ENCODE peak calls at places on chromosomes 1 and 21, in six cellular contexts. L is cardiac muscle cell, J is left ventricle myocardium inferior, O is lower lobe of right lung, Q is heart right ventricle, D is gastrocnemius medialis. S is an unnamed sample.

GRCh38 chr1:37020653-37021277 is 13.6 kb downstream of the GRIK3 start:
- DNase-seq in D (no peak), L (no peak), Q (no peak), O (no peak), J (no peak), S (no peak)

GRCh38 chr1:230753586-230754251 is 6.5 kb downstream of the CAPN9 start:
- DNase-seq in J (peak; percentile 41), Q (peak; percentile 52), D (no peak), O (no peak), L (peak; percentile 71), S (no peak)

GRCh38 chr1:43107664-43108063 is 64.4 kb downstream of the EBNA1BP2 start:
- DNase-seq in J (no peak), Q (no peak), O (no peak), D (no peak), L (no peak), S (no peak)

GRCh38 chr1:200969726-200970521 is 53.6 kb downstream of the KIF21B start:
- DNase-seq in J (no peak), L (no peak), D (no peak), O (no peak), Q (no peak), S (no peak)

GRCh38 chr1:202145325-202146140 is 996 bp upstream of the ARL8A start:
- DNase-seq in L (no peak), Q (no peak), D (no peak), O (no peak), J (no peak), S (no peak)

GRCh38 chr1:54965624-54966340 is 14.6 kb upstream of the TMEM61 start:
- DNase-seq in J (peak; percentile 55), O (peak; percentile 71), D (peak; percentile 68), L (peak; percentile 90), Q (peak; percentile 32), S (no peak)

GRCh38 chr21:44456207-44456914 is 1.1 kb downstream of the LRRC3 start:
- DNase-seq in L (no peak), Q (no peak), O (peak; percentile 48), D (no peak), J (no peak), S (peak; percentile 58)

GRCh38 chr1:108639899-108640560 is 20.9 kb downstream of the HENMT1 start:
- DNase-seq in D (no peak), J (no peak), O (no peak), L (no peak), Q (no peak), S (no peak)

GRCh38 chr1:167065481-167065880 is 24.7 kb downstream of the GPA33 start:
- DNase-seq in Q (no peak), D (no peak), O (no peak), J (no peak), L (no peak), S (no peak)

GRCh38 chr1:111511362-111511761 is 7.9 kb upstream of the ADORA3 start:
- DNase-seq in J (no peak), O (no peak), L (no peak), Q (no peak), D (no peak), S (no peak)

GRCh38 chr1:58412071-58412580 is 134.4 kb downstream of the OMA1 start:
- DNase-seq in Q (no peak), D (no peak), J (no peak), L (peak; percentile 59), O (no peak), S (no peak)

GRCh38 chr1:211648980-211649934 is 26.2 kb downstream of the NEK2 start:
- DNase-seq in J (peak; percentile 48), O (peak; percentile 61), Q (no peak), D (no peak), L (peak; percentile 59), S (peak; percentile 78)

GRCh38 chr1:2481885-2482284 is 5.8 kb downstream of the PLCH2 start:
- DNase-seq in Q (no peak), D (no peak), J (no peak), O (no peak), L (no peak), S (no peak)

GRCh38 chr1:171753685-171754380 is 12.0 kb upstream of the VAMP4 start:
- DNase-seq in L (no peak), Q (no peak), J (no peak), D (no peak), O (no peak), S (no peak)

GRCh38 chr1:198798923-198799386 is 160.1 kb downstream of the PTPRC start:
- DNase-seq in J (no peak), Q (no peak), O (no peak), D (no peak), L (no peak), S (no peak)

GRCh38 chr1:68969430-68969829 is 472.5 kb upstream of the DEPDC1 start:
- DNase-seq in Q (no peak), L (no peak), O (no peak), D (no peak), J (no peak), S (no peak)

GRCh38 chr1:228217551-228218344 is 9.9 kb downstream of the OBSCN start:
- DNase-seq in L (no peak), J (no peak), Q (no peak), O (no peak), D (no peak), S (no peak)

GRCh38 chr1:40379785-40380452 is 6.4 kb downstream of the SMAP2 start:
- DNase-seq in D (no peak), Q (no peak), J (no peak), O (no peak), L (peak; percentile 67), S (no peak)

GRCh38 chr1:192225713-192226112 is 67.5 kb downstream of the RGS18 start:
- DNase-seq in O (no peak), Q (no peak), D (no peak), J (no peak), L (peak; percentile 89), S (no peak)

GRCh38 chr1:34013958-34014737 is 150.3 kb downstream of the HMGB4 start:
- DNase-seq in Q (peak; percentile 36), L (peak; percentile 6), O (peak; percentile 49), D (no peak), J (peak; percentile 31), S (no peak)

GRCh38 chr1:246291141-246291540 is 215.9 kb downstream of the SMYD3 start:
- DNase-seq in O (no peak), J (no peak), D (no peak), Q (no peak), L (no peak), S (no peak)

GRCh38 chr1:47230692-47231313 is 1.2 kb downstream of the TAL1 start:
- DNase-seq in J (no peak), D (no peak), O (no peak), Q (peak; percentile 27), L (peak; percentile 22), S (no peak)

GRCh38 chr21:44970766-44971671 is 31.2 kb downstream of the SLX9 start:
- DNase-seq in D (no peak), O (no peak), L (no peak), Q (no peak), J (no peak), S (no peak)

DNA sequence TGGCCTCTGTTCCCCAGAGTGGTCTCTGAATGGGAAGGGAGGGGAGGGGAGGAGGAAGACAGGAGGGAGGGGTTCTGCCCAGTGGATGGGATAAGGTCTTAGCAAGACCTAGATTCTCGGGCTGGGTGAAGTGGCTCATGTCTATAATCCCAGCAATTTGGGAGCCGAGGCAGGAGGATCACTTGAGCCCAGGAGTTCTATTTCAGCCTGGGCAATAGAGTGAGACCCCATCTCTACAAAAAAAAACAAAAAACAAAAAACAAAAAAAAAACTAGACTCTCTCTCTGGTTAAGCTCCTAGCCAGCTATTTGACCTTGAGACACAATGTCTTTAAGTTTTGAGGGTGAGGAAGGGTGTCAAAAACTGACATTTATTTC is 11.4 kb downstream of the UQCRHL start:
- DNase-seq in L (no peak), Q (no peak), J (no peak), D (no peak), O (no peak), S (no peak)
- H3K4me1 ChIP-seq in L (peaks cover 19% of the 10 kb centered on the region), Q (peaks cover 22% of the 10 kb centered on the region), J (peaks cover 27% of the 10 kb centered on the region), D (peaks cover 24% of the 10 kb centered on the region), O (peaks cover 33% of the 10 kb centered on the region), S (peaks cover 16% of the 10 kb centered on the region)

GRCh38 chr1:235866207-235866912 is at the start of gene LYST:
- DNase-seq in J (peak; percentile 40), Q (peak; percentile 32), O (peak; percentile 70), D (peak; percentile 26), L (peak; percentile 36), S (peak; percentile 67)
- TF ChIP-seq CTCF in J (peak; percentile 39), Q (no peak), O (no peak), D (peak; percentile 38), L (peak; percentile 37), S (peak; percentile 26)

GRCh38 chr1:31573261-31573660 is 3.1 kb upstream of the TINAGL1 start:
- DNase-seq in J (no peak), Q (no peak), D (no peak), O (no peak), L (no peak), S (peak; percentile 58)
- H3K4me1 ChIP-seq in J (peaks cover 69% of the 10 kb centered on the region), Q (peaks cover 48% of the 10 kb centered on the region), D (no peaks in the 10 kb centered on the region), O (peaks cover 55% of the 10 kb centered on the region), L (peaks cover 6% of the 10 kb centered on the region), S (peaks cover 49% of the 10 kb centered on the region)

DNA sequence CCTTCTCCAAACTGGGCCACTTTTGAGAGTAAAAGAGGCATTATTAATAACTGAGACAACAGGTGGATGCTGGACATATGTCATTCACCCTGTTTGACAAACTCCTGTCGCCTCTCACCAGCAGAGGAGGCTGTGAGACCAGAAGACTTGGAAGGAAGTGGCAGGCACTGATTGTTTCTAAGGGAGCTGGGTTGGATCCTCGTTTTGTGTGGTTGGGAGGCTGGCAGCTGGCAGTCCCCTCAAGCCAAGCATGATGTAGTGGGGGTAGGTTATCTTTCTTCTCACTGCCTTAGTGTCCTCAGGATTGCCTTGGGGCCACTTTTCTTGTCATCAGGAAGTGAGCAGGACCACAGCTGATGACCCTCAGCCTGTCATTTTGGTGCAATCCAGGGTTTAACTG is 86.5 kb upstream of the KCNJ15 start:
- DNase-seq in D (no peak), Q (peak; percentile 25), L (peak; percentile 36), J (no peak), O (peak; percentile 56), S (no peak)
- TF ChIP-seq CTCF in D (peak; percentile 27), Q (no peak), L (peak; percentile 43), J (peak; percentile 61), O (peak; percentile 58), S (peak; percentile 11)

DNA sequence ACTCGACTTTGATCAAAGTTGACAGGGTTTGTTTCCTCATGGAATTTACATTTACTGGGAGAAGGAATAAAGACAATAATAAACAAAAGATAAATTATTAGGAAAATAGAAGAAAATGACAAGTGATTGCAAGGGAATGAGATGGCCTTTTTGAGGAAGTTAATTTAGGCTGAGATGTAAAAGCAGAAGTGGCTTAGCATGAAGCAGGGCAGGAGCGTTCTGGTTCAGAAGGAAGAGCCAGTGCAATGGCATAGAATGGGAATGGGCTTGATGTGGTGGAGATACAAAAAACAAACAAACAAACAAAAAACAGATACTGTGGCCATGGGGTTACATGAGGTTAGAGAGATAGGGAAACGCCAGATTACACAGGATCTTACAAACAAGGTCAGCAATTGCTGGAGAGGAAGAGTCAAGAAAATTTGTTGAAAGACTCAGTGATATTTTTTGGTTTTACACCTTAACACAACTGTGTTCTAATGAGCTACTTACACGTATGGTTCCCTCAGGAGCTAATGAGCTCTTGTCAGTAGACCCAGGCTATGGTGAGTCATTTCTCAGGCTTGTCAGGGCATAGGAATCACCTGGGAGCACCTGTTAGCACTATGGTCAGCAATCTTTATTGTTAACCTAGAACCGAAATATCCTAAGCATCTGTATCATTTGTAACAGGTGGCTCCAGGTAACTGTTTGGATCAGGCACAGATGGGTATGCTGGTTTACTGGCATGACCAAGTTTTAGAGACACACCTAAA is 8.7 kb upstream of the CADM3 start:
- DNase-seq in J (no peak), Q (no peak), O (no peak), D (no peak), L (no peak), S (no peak)
- H3K4me1 ChIP-seq in J (peaks cover 6% of the 10 kb centered on the region), Q (no peaks in the 10 kb centered on the region), O (peaks cover 5% of the 10 kb centered on the region), D (peaks cover 5% of the 10 kb centered on the region), L (peaks cover 10% of the 10 kb centered on the region), S (peaks cover 3% of the 10 kb centered on the region)